ENCODE peak calls at places on chromosomes 4 and X, in six cellular contexts. I, Z, V, K, B and O are unnamed samples.
A peak's percentile ranks its signal among the peaks of the same experiment; 100 is the strongest.

GRCh38 chr4:57437649-57438048 is 327.5 kb upstream of the IGFBP7 start:
- DNase-seq in I (no peak), Z (no peak), V (no peak), K (no peak), B (no peak), O (no peak)

GRCh38 chr4:22473268-22473667 is 42.6 kb downstream of the ADGRA3 start:
- DNase-seq in I (peak; percentile 79), Z (no peak), V (no peak), K (peak; percentile 32), B (no peak), O (no peak)

GRCh38 chr4:153465922-153466636 is at the start of gene TMEM131L:
- DNase-seq in I (peak; percentile 68), Z (peak; percentile 93), V (no peak), K (peak; percentile 78), B (peak; percentile 20), O (peak; percentile 75)

GRCh38 chr4:2534904-2535385 is 1.5 kb upstream of the FAM193A start:
- DNase-seq in I (no peak), Z (peak; percentile 43), V (no peak), K (no peak), B (no peak), O (no peak)

GRCh38 chr4:7027913-7028312 is 15.3 kb upstream of the TADA2B start:
- DNase-seq in I (no peak), Z (no peak), V (no peak), K (no peak), B (no peak), O (no peak)

GRCh38 chrX:11319689-11320302 is 26.6 kb downstream of the AMELX start:
- DNase-seq in I (no peak), Z (no peak), V (no peak), K (no peak), B (no peak), O (no peak)

GRCh38 chrX:17375361-17375630 is 296 bp downstream of the NHS start:
- DNase-seq in I (no peak), Z (no peak), V (no peak), K (no peak), B (no peak), O (no peak)

GRCh38 chr4:73127839-73128448 is 58.4 kb upstream of the COX18 start:
- DNase-seq in I (no peak), Z (peak; percentile 18), V (no peak), K (peak; percentile 49), B (peak; percentile 14), O (no peak)

GRCh38 chr4:4541040-4541631 is 712 bp downstream of the STX18 start:
- DNase-seq in I (peak; percentile 27), Z (no peak), V (no peak), K (peak; percentile 61), B (no peak), O (no peak)

GRCh38 chr4:181046809-181047208 is 1196.4 kb upstream of the TENM3 start:
- DNase-seq in I (no peak), Z (peak; percentile 7), V (no peak), K (no peak), B (no peak), O (no peak)

GRCh38 chrX:10159069-10159468 is 2.3 kb downstream of the CLCN4 start:
- DNase-seq in I (no peak), Z (no peak), V (no peak), K (no peak), B (no peak), O (no peak)

GRCh38 chr4:186651624-186652023 is 72.0 kb downstream of the FAT1 start:
- DNase-seq in I (peak; percentile 79), Z (peak; percentile 82), V (no peak), K (peak; percentile 55), B (peak; percentile 32), O (no peak)

GRCh38 chr4:112183252-112183651 is 38.0 kb downstream of the FAM241A start:
- DNase-seq in I (no peak), Z (no peak), V (no peak), K (no peak), B (no peak), O (no peak)

GRCh38 chr4:147846318-147847135 is 114.6 kb downstream of the ARHGAP10 start:
- DNase-seq in I (no peak), Z (no peak), V (no peak), K (peak; percentile 46), B (no peak), O (no peak)

GRCh38 chr4:39524420-39524957 is 2.8 kb downstream of the UGDH start:
- DNase-seq in I (no peak), Z (no peak), V (no peak), K (no peak), B (no peak), O (no peak)

GRCh38 chr4:153472122-153473037 is 6.2 kb downstream of the TMEM131L start:
- DNase-seq in I (no peak), Z (no peak), V (no peak), K (no peak), B (no peak), O (no peak)

GRCh38 chr4:165839615-165840333 is 33.3 kb upstream of the TLL1 start:
- DNase-seq in I (no peak), Z (no peak), V (no peak), K (peak; percentile 63), B (no peak), O (no peak)

GRCh38 chr4:3801931-3802550 is 35.9 kb downstream of the ADRA2C start:
- DNase-seq in I (no peak), Z (no peak), V (no peak), K (no peak), B (no peak), O (no peak)

GRCh38 chrX:19332983-19333382 is 10.7 kb upstream of the PDHA1 start:
- DNase-seq in I (no peak), Z (no peak), V (peak; percentile 3), K (peak; percentile 35), B (no peak), O (no peak)

GRCh38 chr4:189809885-189810284 is 130.8 kb upstream of the FRG1 start:
- DNase-seq in I (no peak), Z (no peak), V (no peak), K (no peak), B (no peak), O (no peak)

GRCh38 chr4:52173470-52174055 is 122.5 kb downstream of the SPATA18 start:
- DNase-seq in I (no peak), Z (no peak), V (no peak), K (peak; percentile 56), B (no peak), O (no peak)

GRCh38 chr4:7003879-7004240 is 39.3 kb upstream of the TADA2B start:
- DNase-seq in I (no peak), Z (no peak), V (no peak), K (no peak), B (no peak), O (no peak)

GRCh38 chr4:53586121-53586816 is 5.0 kb downstream of the LNX1 start:
- DNase-seq in I (peak; percentile 79), Z (no peak), V (no peak), K (peak; percentile 20), B (no peak), O (no peak)

GRCh38 chr4:52643846-52644245 is 15.3 kb downstream of the USP46 start:
- DNase-seq in I (peak; percentile 68), Z (no peak), V (no peak), K (peak; percentile 64), B (no peak), O (no peak)

GRCh38 chrX:1592128-1592862 is 891 bp downstream of the AKAP17A start:
- DNase-seq in I (no peak), Z (no peak), V (no peak), K (peak; percentile 56), B (no peak), O (no peak)

GRCh38 chr4:32106767-32107166 is 1386.6 kb downstream of the PCDH7 start:
- DNase-seq in I (no peak), Z (no peak), V (no peak), K (no peak), B (no peak), O (no peak)

GRCh38 chr4:125045311-125045710 is 269.4 kb upstream of the FAT4 start:
- DNase-seq in I (no peak), Z (no peak), V (no peak), K (no peak), B (no peak), O (no peak)

GRCh38 chr4:167021545-167022155 is 212.6 kb downstream of the SPOCK3 start:
- DNase-seq in I (peak; percentile 78), Z (peak; percentile 80), V (peak; percentile 17), K (peak; percentile 78), B (peak; percentile 81), O (peak; percentile 75)

GRCh38 chr4:164373021-164373420 is 380.9 kb upstream of the SMIM31 start:
- DNase-seq in I (no peak), Z (no peak), V (no peak), K (no peak), B (no peak), O (no peak)

GRCh38 chrX:77949840-77950239 is 19.6 kb downstream of the PGAM4 start:
- DNase-seq in I (no peak), Z (no peak), V (no peak), K (no peak), B (no peak), O (no peak)

GRCh38 chrX:130714135-130714534 is 188.9 kb downstream of the ENOX2 start:
- DNase-seq in I (no peak), Z (no peak), V (no peak), K (no peak), B (no peak), O (no peak)